ENCODE peak calls at places on chromosome 6, in eight cellular contexts. D is WTC11; T is neural crest cell; H is left ventricle myocardium inferior; N is DND-41; L is B cell; Y is CD4-positive, alpha-beta T cell; E is AG09319. Z is an unnamed sample.

GRCh38 chr6:40755046-40755681 is 168.0 kb upstream of the LRFN2 start:
- DNase-seq in D (no peak), T (no peak), H (no peak), N (no peak), L (no peak), Y (no peak), E (no peak), Z (no peak)

GRCh38 chr6:37078814-37079213 is 73.4 kb downstream of the FGD2 start:
- DNase-seq in D (no peak), T (no peak), H (no peak), N (no peak), L (no peak), Y (no peak), E (no peak), Z (no peak)

GRCh38 chr6:30358340-30358679 is 13.4 kb downstream of the RPP21 start:
- DNase-seq in D (no peak), T (no peak), H (no peak), N (no peak), L (no peak), Y (no peak), E (no peak), Z (no peak)

GRCh38 chr6:35497571-35498406 is 910 bp upstream of the TEAD3 start:
- DNase-seq in D (peak; percentile 76), T (peak; percentile 48), H (peak; percentile 83), N (peak; percentile 64), L (no peak), Y (peak; percentile 45), E (no peak), Z (peak; percentile 43)

GRCh38 chr6:15077006-15077405 is 168.9 kb upstream of the JARID2 start:
- DNase-seq in D (no peak), T (no peak), H (no peak), N (no peak), L (no peak), Y (no peak), E (no peak), Z (no peak)

GRCh38 chr6:41167173-41167963 is 4.5 kb upstream of the TREM2 start:
- DNase-seq in D (peak; percentile 71), T (peak; percentile 14), H (no peak), N (peak; percentile 58), L (no peak), Y (no peak), E (no peak), Z (no peak)

GRCh38 chr6:26299286-26300042 is 65.5 kb upstream of the BTN3A2 start:
- DNase-seq in D (peak; percentile 62), T (no peak), H (no peak), N (no peak), L (no peak), Y (no peak), E (no peak), Z (no peak)

GRCh38 chr6:35495258-35496035 is 1.4 kb downstream of the TEAD3 start:
- DNase-seq in D (no peak), T (peak; percentile 40), H (no peak), N (no peak), L (no peak), Y (no peak), E (no peak), Z (no peak)

GRCh38 chr6:149696904-149697303 is 21.0 kb downstream of the LATS1 start:
- DNase-seq in D (no peak), T (no peak), H (no peak), N (no peak), L (no peak), Y (no peak), E (no peak), Z (no peak)

GRCh38 chr6:73984851-73985250 is 288.8 kb downstream of the CD109 start:
- DNase-seq in D (no peak), T (no peak), H (no peak), N (no peak), L (no peak), Y (no peak), E (no peak), Z (no peak)

GRCh38 chr6:73983367-73983766 is 287.4 kb downstream of the CD109 start:
- DNase-seq in D (no peak), T (no peak), H (no peak), N (no peak), L (no peak), Y (no peak), E (no peak), Z (no peak)

DNA sequence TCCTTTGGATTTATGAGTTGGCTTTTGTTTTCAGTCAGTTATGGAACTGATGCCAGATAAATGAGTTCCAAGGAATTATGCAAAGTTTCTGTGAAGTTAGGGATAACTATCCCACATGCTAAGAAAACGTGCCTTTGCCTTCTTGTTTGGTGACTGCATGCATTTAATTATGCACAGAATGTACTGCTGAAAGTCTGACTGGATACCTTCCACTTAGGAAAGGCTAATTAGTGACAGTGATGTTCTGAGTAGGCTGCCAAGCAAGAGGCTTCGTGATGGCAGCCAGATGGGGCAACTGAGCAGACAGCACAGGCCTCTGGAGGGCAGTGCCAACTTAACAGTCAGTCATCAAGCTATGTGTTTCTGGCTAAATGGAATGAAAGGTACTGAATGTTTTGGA is 289.9 kb downstream of the CD109 start:
- DNase-seq in D (no peak), T (no peak), H (no peak), N (no peak), L (no peak), Y (no peak), E (peak; percentile 83), Z (no peak)
- TF ChIP-seq CTCF in D (no peak), T (no peak), H (no peak), N (no peak), L (no peak), Y (no peak), E (peak; percentile 57), Z (no peak)

GRCh38 chr6:109221543-109222195 is 126.4 kb downstream of the CEP57L1 start:
- DNase-seq in D (no peak), T (no peak), H (no peak), N (no peak), L (no peak), Y (no peak), E (no peak), Z (no peak)
- TF ChIP-seq CTCF in D (no peak), T (no peak), H (no peak), N (no peak), L (no peak), Y (no peak), E (no peak), Z (no peak)

GRCh38 chr6:109783245-109783990 is 92.3 kb downstream of the FIG4 start:
- DNase-seq in D (peak; percentile 51), T (no peak), H (no peak), N (no peak), L (no peak), Y (no peak), E (no peak), Z (no peak)
- TF ChIP-seq CTCF in D (peak; percentile 39), T (peak; percentile 25), H (peak; percentile 49), N (peak; percentile 46), L (peak; percentile 34), Y (no peak), E (no peak), Z (peak; percentile 42)

GRCh38 chr6:108164815-108165706 is 761 bp upstream of the NR2E1 start:
- DNase-seq in D (peak; percentile 66), T (no peak), H (no peak), N (no peak), L (no peak), Y (no peak), E (no peak), Z (no peak)

GRCh38 chr6:108167449-108167903 is 1.7 kb downstream of the NR2E1 start:
- DNase-seq in D (peak; percentile 62), T (no peak), H (no peak), N (no peak), L (no peak), Y (no peak), E (no peak), Z (no peak)

GRCh38 chr6:108166664-108167448 is 1.0 kb downstream of the NR2E1 start:
- DNase-seq in D (peak; percentile 38), T (no peak), H (no peak), N (no peak), L (no peak), Y (no peak), E (no peak), Z (no peak)

GRCh38 chr6:108164537-108164814 is 1.3 kb upstream of the NR2E1 start:
- DNase-seq in D (no peak), T (no peak), H (no peak), N (no peak), L (no peak), Y (no peak), E (no peak), Z (no peak)

GRCh38 chr6:108165714-108166663 is at the start of gene NR2E1:
- DNase-seq in D (peak; percentile 71), T (no peak), H (no peak), N (no peak), L (no peak), Y (no peak), E (no peak), Z (no peak)
- TF ChIP-seq CTCF in D (no peak), T (no peak), H (no peak), N (no peak), L (no peak), Y (no peak), E (no peak), Z (no peak)

GRCh38 chr6:89035252-89036106 is 45.1 kb upstream of the PNRC1 start:
- DNase-seq in D (no peak), T (no peak), H (peak; percentile 78), N (no peak), L (no peak), Y (no peak), E (peak; percentile 98), Z (no peak)
- TF ChIP-seq CTCF in D (no peak), T (no peak), H (no peak), N (no peak), L (no peak), Y (no peak), E (no peak), Z (no peak)

DNA sequence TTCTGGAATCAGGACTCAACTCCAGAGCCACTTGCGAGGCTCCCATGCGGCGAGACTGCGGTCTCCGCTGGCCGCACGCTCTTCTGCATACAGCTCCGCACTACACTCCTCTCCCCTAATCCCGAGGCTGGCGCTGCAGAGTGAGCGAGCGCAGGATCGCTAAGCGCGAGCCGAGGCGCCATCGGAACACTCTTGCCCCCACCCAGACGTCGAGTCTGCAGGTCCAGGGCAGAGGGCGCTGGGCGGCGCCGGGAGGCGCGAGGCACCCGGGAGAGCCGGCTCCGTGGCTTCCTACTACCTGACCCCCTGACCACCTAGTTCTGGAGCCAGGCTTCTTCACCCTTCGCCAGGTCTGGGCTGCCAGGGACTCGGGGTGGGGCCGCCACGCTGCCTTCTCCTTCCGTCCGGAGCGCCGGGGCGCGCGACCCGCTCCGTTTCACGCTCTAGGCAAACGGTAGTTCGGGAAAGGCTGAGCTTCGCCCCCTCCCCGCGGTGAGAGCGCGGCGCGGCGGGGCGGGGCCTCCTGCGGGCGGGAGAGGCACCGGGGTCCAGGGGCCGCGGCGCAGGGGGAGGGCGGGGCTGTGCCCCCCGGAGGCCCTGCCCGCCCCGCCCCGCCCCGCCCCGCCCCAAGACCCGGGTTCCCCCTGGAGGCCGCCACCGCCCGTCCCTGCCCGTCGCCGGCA is 5.4 kb upstream of the TUBB2A start:
- DNase-seq in D (peak; percentile 76), T (peak; percentile 65), H (peak; percentile 70), N (peak; percentile 73), L (peak; percentile 63), Y (peak; percentile 47), E (no peak), Z (peak; percentile 29)
- TF ChIP-seq CTCF in D (no peak), T (peak; percentile 29), H (peak; percentile 12), N (no peak), L (no peak), Y (no peak), E (peak; percentile 16), Z (no peak)